ENCODE peak calls at places on chromosomes 5 and 9, in four cellular contexts. L is IMR-90, O is K562, A is endothelial cell of umbilical vein. N is an unnamed sample.

GRCh38 chr9:19424176-19424779 is 15.5 kb downstream of the ACER2 start:
- DNase-seq in L (no peak), A (peak), O (no peak), N (no peak)

GRCh38 chr5:10588779-10589447 is 25.0 kb downstream of the ANKRD33B start:
- DNase-seq in O (peak), A (no peak), L (no peak), N (no peak)

GRCh38 chr5:56359429-56359781 is 126.3 kb upstream of the ANKRD55 start:
- DNase-seq in L (no peak), O (no peak), A (no peak), N (no peak)

GRCh38 chr5:175483337-175483736 is 5.0 kb downstream of the SFXN1 start:
- DNase-seq in O (no peak), A (no peak), L (no peak), N (no peak)

GRCh38 chr5:150488519-150489357 is 19.2 kb upstream of the NDST1 start:
- DNase-seq in O (peak), L (peak), A (peak), N (no peak)

GRCh38 chr5:119022017-119022745 is 33.8 kb upstream of the DTWD2 start:
- DNase-seq in O (no peak), A (peak), L (peak), N (no peak)

GRCh38 chr5:117547192-117547591 is 972.6 kb upstream of the SEMA6A start:
- DNase-seq in A (no peak), O (no peak), L (no peak), N (no peak)

GRCh38 chr5:158943057-158943456 is 156.7 kb downstream of the EBF1 start:
- DNase-seq in A (no peak), O (no peak), L (peak), N (no peak)

GRCh38 chr5:137822983-137823382 is 44.7 kb upstream of the MYOT start:
- DNase-seq in L (no peak), O (no peak), A (no peak), N (no peak)

GRCh38 chr5:69468631-69469030 is 24.0 kb upstream of the OCLN start:
- DNase-seq in L (no peak), A (no peak), O (no peak), N (peak)

GRCh38 chr5:176152191-176152932 is 85.9 kb upstream of the SIMC1 start:
- DNase-seq in O (no peak), L (peak), A (no peak), N (no peak)

GRCh38 chr5:176541338-176542134 is 4.3 kb upstream of the RNF44 start:
- DNase-seq in A (peak), O (peak), L (no peak), N (no peak)

GRCh38 chr5:62466228-62466627 is 53.7 kb downstream of the IPO11 start:
- DNase-seq in A (no peak), L (peak), O (no peak), N (no peak)

GRCh38 chr5:93909356-93909755 is 168.0 kb upstream of the POU5F2 start:
- DNase-seq in O (no peak), L (no peak), A (peak), N (no peak)

GRCh38 chr9:3136999-3137675 is 293.2 kb upstream of the PUM3 start:
- DNase-seq in A (no peak), L (no peak), O (no peak), N (no peak)

GRCh38 chr5:173245319-173246134 is 10.5 kb upstream of the NKX2-5 start:
- DNase-seq in L (no peak), A (no peak), O (no peak), N (no peak)

GRCh38 chr9:137673871-137674270 is 55.1 kb downstream of the EHMT1 start:
- DNase-seq in O (no peak), A (no peak), L (no peak), N (no peak)

GRCh38 chr9:73683862-73684591 is 532.4 kb downstream of the ANXA1 start:
- DNase-seq in L (no peak), A (peak), O (no peak), N (no peak)

GRCh38 chr9:92468206-92468605 is 14.1 kb downstream of the ASPN start:
- DNase-seq in O (no peak), L (peak), A (no peak), N (no peak)

GRCh38 chr9:34493972-34494535 is 28.7 kb downstream of the ENHO start:
- DNase-seq in L (peak), O (peak), A (peak), N (no peak)

GRCh38 chr5:58872670-58873273 is 289.9 kb downstream of the RAB3C start:
- DNase-seq in A (no peak), L (no peak), O (no peak), N (no peak)

GRCh38 chr5:662751-663435 is 30.3 kb downstream of the TPPP start:
- DNase-seq in L (no peak), A (no peak), O (no peak), N (no peak)

GRCh38 chr5:173973614-173973969 is 15.4 kb upstream of the C5orf47 start:
- DNase-seq in L (no peak), O (peak), A (no peak), N (no peak)

GRCh38 chr5:1299511-1299850 is 4.6 kb upstream of the TERT start:
- DNase-seq in A (no peak), L (no peak), O (no peak), N (no peak)

GRCh38 chr9:14769235-14769580 is 46.7 kb upstream of the CER1 start:
- DNase-seq in A (peak), L (peak), O (peak), N (no peak)

GRCh38 chr5:35857606-35858205 is 1.0 kb downstream of the IL7R start:
- DNase-seq in L (peak), A (peak), O (no peak), N (no peak)

GRCh38 chr9:107833295-107833694 is 343.7 kb upstream of the KLF4 start:
- DNase-seq in O (no peak), L (peak), A (no peak), N (no peak)

GRCh38 chr5:141186897-141187512 is at the start of gene PCDHB9:
- DNase-seq in A (peak), O (peak), L (peak), N (no peak)

GRCh38 chr5:32707394-32707997 is 3.6 kb upstream of the NPR3 start:
- DNase-seq in A (peak), L (peak), O (no peak), N (no peak)
- TF ChIP-seq FOS in A (no peak), L (no peak), O (no peak), N (no peak)

GRCh38 chr5:16707869-16708192 is 91.0 kb upstream of the RETREG1 start:
- DNase-seq in A (no peak), L (no peak), O (no peak), N (no peak)

GRCh38 chr5:16713386-16713928 is 96.7 kb upstream of the RETREG1 start:
- DNase-seq in O (no peak), L (peak), A (peak), N (no peak)

GRCh38 chr5:16709691-16710420 is 93.1 kb upstream of the RETREG1 start:
- DNase-seq in O (no peak), L (peak), A (no peak), N (no peak)

GRCh38 chr5:16712600-16712999 is 95.8 kb upstream of the RETREG1 start:
- DNase-seq in A (no peak), L (peak), O (no peak), N (no peak)

DNA sequence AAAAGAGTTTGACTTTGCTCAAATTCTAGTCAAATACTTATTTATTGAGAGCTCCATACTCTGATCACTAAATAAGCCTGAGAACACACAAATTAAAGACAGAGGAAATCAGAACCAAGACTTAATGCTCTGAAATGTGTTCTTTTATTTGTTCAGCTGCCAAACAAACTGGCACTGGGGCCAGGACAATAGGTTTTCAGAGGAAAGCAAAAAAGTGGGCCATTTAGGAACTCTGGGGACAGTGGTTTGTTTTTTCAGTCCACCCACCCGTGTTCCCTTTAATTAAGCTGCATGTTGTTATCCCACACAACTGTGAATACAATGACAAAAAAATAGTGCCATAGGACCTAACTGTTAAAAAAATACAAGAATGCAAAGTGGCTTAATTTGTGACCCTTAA is 95.4 kb upstream of the RETREG1 start:
- DNase-seq in O (no peak), L (no peak), A (peak), N (no peak)
- TF ChIP-seq FOS in O (no peak), L (no peak), A (no peak), N (no peak)

GRCh38 chr9:111863636-111864035 is 33.0 kb upstream of the UGCG start:
- DNase-seq in O (no peak), A (no peak), L (no peak), N (no peak)
- TF ChIP-seq FOS in O (no peak), A (no peak), L (no peak), N (no peak)

GRCh38 chr5:111942214-111942613 is 185.2 kb upstream of the NREP start:
- DNase-seq in O (no peak), L (no peak), A (no peak), N (no peak)
- TF ChIP-seq FOS in O (no peak), L (no peak), A (no peak), N (no peak)

DNA sequence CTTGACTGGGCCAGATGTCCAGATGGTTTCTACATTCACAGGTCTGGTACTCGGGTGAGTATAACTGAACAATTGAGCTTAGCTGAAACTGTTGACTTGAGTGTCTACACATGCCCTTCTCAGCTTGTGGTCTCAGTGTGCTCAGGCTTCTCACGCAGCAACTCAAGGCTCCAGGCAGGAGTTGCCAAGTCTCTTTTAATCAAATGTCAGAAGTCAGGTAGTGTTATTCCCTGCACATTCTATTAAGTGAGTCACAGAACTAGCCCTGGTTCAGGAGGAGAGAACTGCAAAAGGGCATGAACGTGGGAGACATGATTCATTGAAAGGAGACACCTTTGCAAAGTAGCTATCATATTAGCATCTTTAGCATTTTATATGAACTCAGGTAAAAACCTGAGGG is 199.3 kb upstream of the ACTBL2 start:
- DNase-seq in L (peak), A (no peak), O (no peak), N (no peak)
- TF ChIP-seq FOS in L (no peak), A (no peak), O (no peak), N (no peak)

DNA sequence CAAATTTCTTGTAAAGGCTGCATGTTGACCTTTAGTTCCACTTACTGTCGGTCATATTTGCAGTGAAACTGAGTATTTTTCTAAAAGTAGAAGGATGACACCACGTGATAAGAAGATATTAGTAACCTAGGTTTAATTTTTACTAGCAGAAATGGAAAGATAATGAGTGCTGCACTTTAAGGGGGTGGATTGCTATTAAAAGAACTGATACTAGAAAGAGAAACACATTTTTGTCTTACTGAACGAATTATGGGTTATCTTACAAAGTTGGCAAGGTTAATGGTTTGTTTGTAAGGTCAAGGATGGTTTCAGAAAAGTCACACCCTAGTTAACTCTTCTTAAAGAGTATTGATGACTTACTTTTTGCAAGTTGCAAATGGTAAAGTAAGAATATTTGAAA is 2.4 kb downstream of the MACIR start:
- DNase-seq in A (no peak), O (no peak), L (no peak), N (peak)
- TF ChIP-seq FOS in A (no peak), O (no peak), L (no peak), N (no peak)

GRCh38 chr5:43389679-43390329 is 22.4 kb downstream of the CCL28 start:
- DNase-seq in A (peak), L (peak), O (peak), N (peak)
- TF ChIP-seq FOS in A (no peak), L (no peak), O (no peak), N (no peak)

GRCh38 chr5:36932056-36932455 is 55.5 kb downstream of the NIPBL start:
- DNase-seq in A (no peak), O (no peak), L (no peak), N (no peak)
- TF ChIP-seq FOS in A (no peak), O (no peak), L (no peak), N (no peak)